ENCODE peak calls at places on chromosome 16, in six cellular contexts. J, H, Z, N, E and P are unnamed samples.

GRCh38 chr16:29641561-29641960 is 21.5 kb upstream of the SPN start:
- DNase-seq in N (no peak), H (no peak), Z (no peak), E (no peak), J (no peak), P (no peak)

GRCh38 chr16:4972938-4973587 is 14.9 kb downstream of the SEC14L5 start:
- DNase-seq in E (no peak), J (no peak), Z (no peak), H (peak; percentile 44), N (no peak), P (no peak)

GRCh38 chr16:88688013-88688778 is 1.9 kb upstream of the SNAI3 start:
- DNase-seq in H (no peak), Z (no peak), E (no peak), J (no peak), N (no peak), P (no peak)

GRCh38 chr16:74480150-74481029 is 59.1 kb upstream of the CLEC18B start:
- DNase-seq in E (no peak), N (peak; percentile 93), H (peak; percentile 26), J (peak; percentile 36), Z (no peak), P (no peak)

GRCh38 chr16:65274576-65274975 is 152.7 kb upstream of the CDH11 start:
- DNase-seq in N (no peak), Z (no peak), H (no peak), E (no peak), J (no peak), P (no peak)

GRCh38 chr16:64391009-64391663 is 730.7 kb downstream of the CDH11 start:
- DNase-seq in E (no peak), N (no peak), Z (no peak), H (no peak), J (no peak), P (no peak)

GRCh38 chr16:23129686-23130085 is 19.6 kb downstream of the USP31 start:
- DNase-seq in N (no peak), H (no peak), E (no peak), Z (no peak), J (no peak), P (no peak)

GRCh38 chr16:19238386-19238785 is 47.1 kb upstream of the CLEC19A start:
- DNase-seq in N (no peak), H (no peak), Z (no peak), J (no peak), E (no peak), P (no peak)

GRCh38 chr16:57071840-57072541 is 20.4 kb upstream of the CPNE2 start:
- DNase-seq in E (no peak), J (no peak), N (no peak), H (no peak), Z (no peak), P (no peak)

GRCh38 chr16:55760665-55761035 is 72.2 kb downstream of the CES1 start:
- DNase-seq in Z (peak; percentile 23), J (no peak), H (no peak), E (no peak), N (no peak), P (no peak)

GRCh38 chr16:680967-681745 is 946 bp downstream of the STUB1 start:
- DNase-seq in J (peak; percentile 68), H (peak; percentile 86), N (peak; percentile 58), Z (peak; percentile 70), E (no peak), P (no peak)

GRCh38 chr16:1656808-1657617 is 21.1 kb upstream of the JPT2 start:
- DNase-seq in J (peak; percentile 89), E (no peak), H (no peak), N (no peak), Z (no peak), P (no peak)

GRCh38 chr16:593406-593805 is 3.5 kb downstream of the RAB40C start:
- DNase-seq in E (no peak), Z (no peak), J (no peak), N (peak; percentile 74), H (no peak), P (no peak)

GRCh38 chr16:1820096-1820972 is 6.3 kb downstream of the HAGH start:
- DNase-seq in Z (no peak), H (no peak), J (no peak), N (no peak), E (no peak), P (no peak)

GRCh38 chr16:81008151-81008789 is 1.3 kb downstream of the CENPN start:
- DNase-seq in J (no peak), N (peak; percentile 35), E (no peak), Z (peak; percentile 41), H (peak; percentile 33), P (no peak)

GRCh38 chr16:48810436-48810802 is 200.4 kb upstream of the N4BP1 start:
- DNase-seq in N (no peak), H (no peak), E (no peak), Z (no peak), J (no peak), P (no peak)

GRCh38 chr16:48813485-48813884 is 203.5 kb upstream of the N4BP1 start:
- DNase-seq in Z (no peak), H (no peak), J (no peak), N (no peak), E (no peak), P (no peak)

GRCh38 chr16:48810803-48811453 is 200.9 kb upstream of the N4BP1 start:
- DNase-seq in J (no peak), Z (no peak), N (no peak), H (no peak), E (no peak), P (no peak)

GRCh38 chr16:48812856-48813255 is 202.9 kb upstream of the N4BP1 start:
- DNase-seq in H (no peak), E (no peak), J (no peak), N (no peak), Z (no peak), P (no peak)

GRCh38 chr16:48811478-48811877 is 201.5 kb upstream of the N4BP1 start:
- DNase-seq in H (no peak), N (no peak), J (no peak), E (no peak), Z (no peak), P (no peak)
- H3K4me3 ChIP-seq in H (no peak overlapping the region), N (no peak overlapping the region), J (no peak overlapping the region), E (no peak overlapping the region), Z (no peak overlapping the region), P (no peak overlapping the region)

DNA sequence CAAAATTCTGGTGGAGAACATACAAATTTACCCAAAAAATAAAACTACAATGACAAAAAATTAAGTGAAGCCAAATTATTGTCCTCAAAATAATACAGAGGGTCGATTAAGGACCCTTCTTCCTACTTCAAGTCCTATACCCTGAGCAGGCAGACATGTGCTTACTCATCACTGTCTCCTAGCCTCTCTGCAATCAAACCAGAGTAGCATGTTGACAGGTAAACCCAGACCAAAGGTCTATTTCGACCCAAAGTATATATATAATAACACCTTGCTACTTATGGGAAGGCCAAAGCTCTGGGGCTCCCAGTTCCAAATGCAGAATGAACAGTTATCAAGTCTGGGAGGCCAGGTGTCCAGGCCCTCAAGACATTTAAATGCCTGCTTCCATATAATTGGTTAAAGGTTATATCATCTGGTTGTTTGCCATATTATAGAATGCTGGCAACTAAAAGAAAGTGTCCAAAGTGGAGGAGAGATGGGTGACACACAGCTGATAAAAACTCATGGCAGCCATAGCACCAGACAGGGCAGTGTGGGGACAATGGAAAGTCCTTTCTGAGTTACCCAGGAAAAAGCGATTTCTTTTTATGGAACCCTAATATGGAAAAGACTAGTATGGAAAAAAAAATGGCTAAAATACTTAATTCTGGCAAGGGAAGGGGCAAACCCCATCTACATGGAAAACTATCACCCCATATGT is 53.6 kb downstream of the N4BP1 start:
- DNase-seq in J (no peak), Z (no peak), N (no peak), H (no peak), E (no peak), P (no peak)
- H3K4me3 ChIP-seq in J (no peak overlapping the region), Z (no peak overlapping the region), N (no peak overlapping the region), H (no peak overlapping the region), E (no peak overlapping the region), P (no peak overlapping the region)

GRCh38 chr16:69727916-69728270 is 1.5 kb upstream of the NQO1 start:
- DNase-seq in N (no peak), H (peak; percentile 84), E (no peak), Z (no peak), J (no peak), P (no peak)
- H3K4me3 ChIP-seq in N (no peak overlapping the region), H (no peak overlapping the region), E (no peak overlapping the region), Z (no peak overlapping the region), J (no peak overlapping the region), P (no peak overlapping the region)

DNA sequence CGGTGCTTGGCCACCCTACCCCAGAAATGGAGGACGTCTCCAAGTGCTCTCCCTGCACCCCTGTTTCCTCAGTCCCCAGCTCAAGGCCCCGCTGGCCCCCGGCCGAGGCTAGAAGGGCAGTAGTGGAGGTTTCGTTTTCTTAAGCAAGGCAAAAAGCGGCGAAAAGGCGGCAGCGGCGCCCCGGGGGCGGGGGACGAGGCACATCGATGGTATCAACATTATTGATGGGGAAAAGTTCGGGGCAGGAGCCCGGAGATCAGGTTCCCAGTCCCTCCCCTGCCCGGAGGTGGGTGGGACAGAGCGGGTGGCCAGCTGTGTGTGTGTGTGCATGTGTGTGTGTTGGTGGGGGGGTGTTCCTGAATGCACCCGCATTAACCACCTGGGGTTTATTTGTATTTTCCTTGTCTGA is 4.1 kb upstream of the SALL1 start:
- DNase-seq in H (no peak), E (no peak), N (peak; percentile 12), Z (no peak), J (no peak), P (no peak)
- H3K4me3 ChIP-seq in H (no peak overlapping the region), E (peak overlapping the region; percentile 51), N (no peak overlapping the region), Z (peak overlapping the region; percentile 39), J (peak overlapping the region; percentile 25), P (peak overlapping the region; percentile 48)

DNA sequence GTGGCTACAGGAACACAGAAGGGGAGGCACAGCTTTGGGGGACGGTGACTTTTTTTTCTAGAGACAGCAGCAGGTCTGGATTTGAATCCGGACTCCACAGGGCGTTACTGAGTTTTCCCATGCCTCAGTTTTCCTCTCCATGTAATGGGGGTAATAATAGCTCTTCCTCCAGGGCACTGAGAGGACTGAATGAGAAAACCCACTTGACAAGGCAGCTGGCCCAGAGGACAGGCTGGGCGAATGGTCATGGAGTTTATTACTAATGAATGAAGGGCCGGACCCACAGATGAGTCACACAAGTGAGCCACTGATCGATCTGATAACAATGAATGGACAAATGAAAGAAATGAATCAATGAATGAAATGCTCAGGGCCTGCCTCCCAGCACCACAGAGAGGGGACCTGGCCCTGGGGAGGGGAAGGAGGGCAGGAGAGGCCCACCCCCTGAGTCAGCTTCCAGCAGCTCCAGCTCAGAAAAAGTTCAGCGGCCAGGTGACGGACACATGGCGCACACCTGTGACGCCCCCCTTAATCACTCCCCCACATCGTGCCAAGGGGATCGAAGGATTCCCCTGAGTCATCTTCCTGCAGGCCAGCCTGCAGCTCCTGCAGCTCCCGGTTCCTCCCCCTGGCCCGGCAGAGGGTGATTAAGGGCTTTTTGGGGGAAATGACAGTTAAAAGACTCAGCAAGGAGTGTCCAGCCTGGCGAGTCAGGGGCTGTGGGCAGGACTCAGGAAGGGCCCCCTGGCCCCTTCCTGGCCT is 54.3 kb downstream of the SOCS1 start:
- DNase-seq in E (peak; percentile 59), H (peak; percentile 67), N (no peak), Z (no peak), J (no peak), P (no peak)
- H3K4me3 ChIP-seq in E (no peak overlapping the region), H (no peak overlapping the region), N (no peak overlapping the region), Z (no peak overlapping the region), J (no peak overlapping the region), P (no peak overlapping the region)